ENCODE peak calls at places on chromosomes 5 and 9, in nine cellular contexts. U is fibroblast of the conjunctiva, J is GM12864, O is nephron progenitor cell, N is cardiac fibroblast, Y is Peyer's patch, M is gastrocnemius medialis, V is NCI-H1092, W is lung. L is an unnamed sample.

GRCh38 chr5:81838307-81838906 is 87.5 kb upstream of the SSBP2 start:
- DNase-seq in U (no peak), J (no peak), O (no peak), N (peak), Y (no peak), M (no peak), V (no peak), W (no peak), L (peak)

GRCh38 chr5:74382864-74383618 is 257.5 kb downstream of the ENC1 start:
- DNase-seq in U (peak), J (no peak), O (peak), N (peak), Y (no peak), M (peak), V (no peak), W (no peak), L (no peak)

GRCh38 chr5:36060516-36060885 is 6.2 kb downstream of the UGT3A2 start:
- DNase-seq in U (no peak), J (no peak), O (no peak), N (no peak), Y (no peak), M (no peak), V (no peak), W (no peak), L (peak)

GRCh38 chr5:1195916-1196315 is 5.5 kb upstream of the SLC6A19 start:
- DNase-seq in U (no peak), J (no peak), O (no peak), N (no peak), Y (no peak), M (no peak), V (no peak), W (no peak), L (no peak)

GRCh38 chr5:74243634-74244033 is 396.9 kb downstream of the ENC1 start:
- DNase-seq in U (no peak), J (no peak), O (no peak), N (peak), Y (no peak), M (no peak), V (no peak), W (no peak), L (no peak)

GRCh38 chr5:120690621-120691407 is 226.7 kb downstream of the PRR16 start:
- DNase-seq in U (no peak), J (no peak), O (no peak), N (no peak), Y (no peak), M (no peak), V (no peak), W (no peak), L (no peak)

GRCh38 chr5:144812770-144813169 is 642.1 kb downstream of the KCTD16 start:
- DNase-seq in U (peak), J (no peak), O (no peak), N (peak), Y (no peak), M (peak), V (no peak), W (peak), L (no peak)

GRCh38 chr5:36720688-36721087 is 114.3 kb downstream of the SLC1A3 start:
- DNase-seq in U (no peak), J (no peak), O (no peak), N (no peak), Y (no peak), M (no peak), V (no peak), W (no peak), L (no peak)

GRCh38 chr5:40521925-40522324 is 157.8 kb upstream of the PTGER4 start:
- DNase-seq in U (no peak), J (no peak), O (no peak), N (peak), Y (no peak), M (no peak), V (no peak), W (no peak), L (no peak)

GRCh38 chr5:37900692-37901091 is 60.9 kb upstream of the GDNF start:
- DNase-seq in U (peak), J (no peak), O (no peak), N (peak), Y (peak), M (peak), V (no peak), W (no peak), L (peak)

GRCh38 chr5:994272-994607 is 14.4 kb upstream of the NKD2 start:
- DNase-seq in U (no peak), J (no peak), O (no peak), N (no peak), Y (no peak), M (no peak), V (no peak), W (no peak), L (no peak)

GRCh38 chr9:127035948-127036347 is 86.5 kb downstream of the ANGPTL2 start:
- DNase-seq in U (peak), J (no peak), O (no peak), N (peak), Y (no peak), M (peak), V (no peak), W (peak), L (no peak)

GRCh38 chr9:134363450-134363849 is 37.2 kb downstream of the RXRA start:
- DNase-seq in U (no peak), J (no peak), O (no peak), N (no peak), Y (no peak), M (peak), V (no peak), W (no peak), L (no peak)

GRCh38 chr5:136046231-136046630 is 17.4 kb downstream of the TGFBI start:
- DNase-seq in U (no peak), J (no peak), O (no peak), N (no peak), Y (no peak), M (no peak), V (no peak), W (no peak), L (no peak)

GRCh38 chr9:111597852-111598729 is 1.4 kb downstream of the PTGR1 start:
- DNase-seq in U (no peak), J (peak), O (peak), N (peak), Y (peak), M (peak), V (peak), W (peak), L (peak)

GRCh38 chr5:145775893-145776444 is 59.2 kb downstream of the PRELID2 start:
- DNase-seq in U (peak), J (no peak), O (no peak), N (peak), Y (no peak), M (peak), V (no peak), W (no peak), L (no peak)

GRCh38 chr9:76901801-76902200 is 4.1 kb downstream of the PRUNE2 start:
- DNase-seq in U (no peak), J (no peak), O (no peak), N (no peak), Y (no peak), M (peak), V (no peak), W (no peak), L (no peak)

GRCh38 chr5:130799015-130799414 is 366.0 kb downstream of the HINT1 start:
- DNase-seq in U (no peak), J (no peak), O (no peak), N (no peak), Y (no peak), M (no peak), V (no peak), W (no peak), L (no peak)

GRCh38 chr9:137078701-137079400 is 1.5 kb downstream of the UAP1L1 start:
- DNase-seq in U (no peak), J (no peak), O (peak), N (no peak), Y (no peak), M (no peak), V (no peak), W (no peak), L (peak)

L was measured in GM23338.